ENCODE peak calls at places on chromosome 21, in nine cellular contexts. One of them, this sample, is unnamed.

GRCh38 chr21:33578214-33578613 is 10.3 kb downstream of the DONSON start:
- DNase-seq in fibroblast of villous mesenchyme: peak
- DNase-seq in body of pancreas: no peak
- DNase-seq in nephron progenitor cell: no peak
- DNase-seq in uterus: no peak
- DNase-seq in psoas muscle: no peak
- DNase-seq in endothelial cell of umbilical vein: no peak
- DNase-seq in heart right ventricle: no peak
- DNase-seq in GM12865: no peak
- DNase-seq in this sample: no peak

GRCh38 chr21:41561701-41562100 is 53.7 kb upstream of the TMPRSS2 start:
- DNase-seq in fibroblast of villous mesenchyme: no peak
- DNase-seq in body of pancreas: no peak
- DNase-seq in nephron progenitor cell: no peak
- DNase-seq in uterus: no peak
- DNase-seq in psoas muscle: no peak
- DNase-seq in endothelial cell of umbilical vein: no peak
- DNase-seq in heart right ventricle: no peak
- DNase-seq in GM12865: no peak
- DNase-seq in this sample: no peak

GRCh38 chr21:34775793-34776192 is 107.0 kb downstream of the CLIC6 start:
- DNase-seq in fibroblast of villous mesenchyme: no peak
- DNase-seq in body of pancreas: no peak
- DNase-seq in nephron progenitor cell: no peak
- DNase-seq in uterus: no peak
- DNase-seq in psoas muscle: no peak
- DNase-seq in endothelial cell of umbilical vein: no peak
- DNase-seq in heart right ventricle: no peak
- DNase-seq in GM12865: no peak
- DNase-seq in this sample: no peak

GRCh38 chr21:35324372-35325220 is 275.5 kb upstream of the RUNX1 start:
- DNase-seq in fibroblast of villous mesenchyme: peak
- DNase-seq in body of pancreas: no peak
- DNase-seq in nephron progenitor cell: no peak
- DNase-seq in uterus: no peak
- DNase-seq in psoas muscle: no peak
- DNase-seq in endothelial cell of umbilical vein: no peak
- DNase-seq in heart right ventricle: no peak
- DNase-seq in GM12865: no peak
- DNase-seq in this sample: no peak

GRCh38 chr21:42250422-42251403 is 31.8 kb downstream of the ABCG1 start:
- DNase-seq in fibroblast of villous mesenchyme: no peak
- DNase-seq in body of pancreas: no peak
- DNase-seq in nephron progenitor cell: no peak
- DNase-seq in uterus: no peak
- DNase-seq in psoas muscle: no peak
- DNase-seq in endothelial cell of umbilical vein: no peak
- DNase-seq in heart right ventricle: no peak
- DNase-seq in GM12865: no peak
- DNase-seq in this sample: no peak

GRCh38 chr21:16193758-16194606 is 464.2 kb downstream of the USP25 start:
- DNase-seq in fibroblast of villous mesenchyme: peak
- DNase-seq in body of pancreas: peak
- DNase-seq in nephron progenitor cell: peak
- DNase-seq in uterus: peak
- DNase-seq in psoas muscle: peak
- DNase-seq in endothelial cell of umbilical vein: peak
- DNase-seq in heart right ventricle: peak
- DNase-seq in GM12865: peak
- DNase-seq in this sample: peak

GRCh38 chr21:34135330-34135729 is 62.0 kb downstream of the MRPS6 start:
- DNase-seq in fibroblast of villous mesenchyme: no peak
- DNase-seq in body of pancreas: no peak
- DNase-seq in nephron progenitor cell: no peak
- DNase-seq in uterus: no peak
- DNase-seq in psoas muscle: no peak
- DNase-seq in endothelial cell of umbilical vein: no peak
- DNase-seq in heart right ventricle: no peak
- DNase-seq in GM12865: no peak
- DNase-seq in this sample: no peak

GRCh38 chr21:15224346-15225086 is 159.7 kb upstream of the NRIP1 start:
- DNase-seq in fibroblast of villous mesenchyme: peak
- DNase-seq in body of pancreas: no peak
- DNase-seq in nephron progenitor cell: no peak
- DNase-seq in uterus: no peak
- DNase-seq in psoas muscle: no peak
- DNase-seq in endothelial cell of umbilical vein: no peak
- DNase-seq in heart right ventricle: no peak
- DNase-seq in GM12865: no peak
- DNase-seq in this sample: no peak

GRCh38 chr21:24042687-24043086 is 1564.6 kb downstream of the MRPL39 start:
- DNase-seq in fibroblast of villous mesenchyme: no peak
- DNase-seq in body of pancreas: no peak
- DNase-seq in nephron progenitor cell: no peak
- DNase-seq in uterus: no peak
- DNase-seq in psoas muscle: no peak
- DNase-seq in endothelial cell of umbilical vein: no peak
- DNase-seq in heart right ventricle: no peak
- DNase-seq in GM12865: no peak
- DNase-seq in this sample: no peak

GRCh38 chr21:35217504-35218060 is 168.5 kb upstream of the RUNX1 start:
- DNase-seq in fibroblast of villous mesenchyme: peak
- DNase-seq in body of pancreas: no peak
- DNase-seq in nephron progenitor cell: no peak
- DNase-seq in uterus: no peak
- DNase-seq in psoas muscle: no peak
- DNase-seq in endothelial cell of umbilical vein: no peak
- DNase-seq in heart right ventricle: no peak
- DNase-seq in GM12865: no peak
- DNase-seq in this sample: no peak

GRCh38 chr21:38905328-38905727 is 99.6 kb downstream of the ETS2 start:
- DNase-seq in fibroblast of villous mesenchyme: no peak
- DNase-seq in body of pancreas: no peak
- DNase-seq in nephron progenitor cell: no peak
- DNase-seq in uterus: no peak
- DNase-seq in psoas muscle: no peak
- DNase-seq in endothelial cell of umbilical vein: no peak
- DNase-seq in heart right ventricle: no peak
- DNase-seq in GM12865: no peak
- DNase-seq in this sample: no peak

GRCh38 chr21:14070968-14071367 is 139.8 kb downstream of the LIPI start:
- DNase-seq in fibroblast of villous mesenchyme: no peak
- DNase-seq in body of pancreas: no peak
- DNase-seq in nephron progenitor cell: no peak
- DNase-seq in uterus: no peak
- DNase-seq in psoas muscle: no peak
- DNase-seq in endothelial cell of umbilical vein: no peak
- DNase-seq in heart right ventricle: no peak
- DNase-seq in GM12865: no peak
- DNase-seq in this sample: no peak

GRCh38 chr21:41953249-41953830 is 478 bp downstream of the C2CD2 start:
- DNase-seq in fibroblast of villous mesenchyme: no peak
- DNase-seq in body of pancreas: peak
- DNase-seq in nephron progenitor cell: peak
- DNase-seq in uterus: peak
- DNase-seq in psoas muscle: peak
- DNase-seq in endothelial cell of umbilical vein: no peak
- DNase-seq in heart right ventricle: peak
- DNase-seq in GM12865: no peak
- DNase-seq in this sample: no peak

GRCh38 chr21:26732442-26733221 is 112.6 kb downstream of the ADAMTS1 start:
- DNase-seq in fibroblast of villous mesenchyme: peak
- DNase-seq in body of pancreas: peak
- DNase-seq in nephron progenitor cell: peak
- DNase-seq in uterus: peak
- DNase-seq in psoas muscle: peak
- DNase-seq in endothelial cell of umbilical vein: peak
- DNase-seq in heart right ventricle: peak
- DNase-seq in GM12865: peak
- DNase-seq in this sample: peak

GRCh38 chr21:35139382-35139715 is 90.2 kb upstream of the RUNX1 start:
- DNase-seq in fibroblast of villous mesenchyme: no peak
- DNase-seq in body of pancreas: no peak
- DNase-seq in nephron progenitor cell: no peak
- DNase-seq in uterus: no peak
- DNase-seq in psoas muscle: no peak
- DNase-seq in endothelial cell of umbilical vein: no peak
- DNase-seq in heart right ventricle: no peak
- DNase-seq in GM12865: no peak
- DNase-seq in this sample: no peak

GRCh38 chr21:28538987-28539622 is 453.6 kb downstream of the LTN1 start:
- DNase-seq in fibroblast of villous mesenchyme: peak
- DNase-seq in body of pancreas: no peak
- DNase-seq in nephron progenitor cell: no peak
- DNase-seq in uterus: no peak
- DNase-seq in psoas muscle: no peak
- DNase-seq in endothelial cell of umbilical vein: peak
- DNase-seq in heart right ventricle: no peak
- DNase-seq in GM12865: no peak
- DNase-seq in this sample: no peak

GRCh38 chr21:21148009-21148408 is 149.8 kb downstream of the NCAM2 start:
- DNase-seq in fibroblast of villous mesenchyme: no peak
- DNase-seq in body of pancreas: no peak
- DNase-seq in nephron progenitor cell: no peak
- DNase-seq in uterus: no peak
- DNase-seq in psoas muscle: no peak
- DNase-seq in endothelial cell of umbilical vein: no peak
- DNase-seq in heart right ventricle: no peak
- DNase-seq in GM12865: no peak
- DNase-seq in this sample: no peak

GRCh38 chr21:17514124-17514481 is 1.3 kb downstream of the CXADR start:
- DNase-seq in fibroblast of villous mesenchyme: no peak
- DNase-seq in body of pancreas: no peak
- DNase-seq in nephron progenitor cell: no peak
- DNase-seq in uterus: no peak
- DNase-seq in psoas muscle: no peak
- DNase-seq in endothelial cell of umbilical vein: peak
- DNase-seq in heart right ventricle: no peak
- DNase-seq in GM12865: no peak
- DNase-seq in this sample: no peak

GRCh38 chr21:31798842-31799691 is 67.1 kb upstream of the SCAF4 start:
- DNase-seq in fibroblast of villous mesenchyme: no peak
- DNase-seq in body of pancreas: no peak
- DNase-seq in nephron progenitor cell: no peak
- DNase-seq in uterus: no peak
- DNase-seq in psoas muscle: no peak
- DNase-seq in endothelial cell of umbilical vein: no peak
- DNase-seq in heart right ventricle: no peak
- DNase-seq in GM12865: no peak
- DNase-seq in this sample: no peak

DNA sequence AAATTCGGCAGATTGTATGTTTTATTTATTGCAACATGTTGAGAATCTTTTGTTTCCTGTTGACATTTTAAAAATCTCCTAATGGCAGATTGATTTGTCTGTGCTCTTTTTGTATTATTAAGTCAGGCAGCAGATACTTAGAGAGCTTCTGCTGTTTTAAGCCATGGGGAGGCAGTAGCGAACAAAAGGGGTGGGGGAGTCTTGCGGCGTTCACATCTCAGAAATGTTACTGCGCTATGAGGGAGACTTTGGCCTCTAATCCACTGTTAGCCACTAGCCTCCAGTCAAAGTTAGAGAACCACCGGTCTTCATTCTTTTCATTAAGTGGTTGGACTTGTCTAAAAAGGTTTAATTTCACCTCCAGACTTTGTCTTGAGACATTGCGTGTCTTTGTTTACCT is 93.6 kb downstream of the DYRK1A start:
- DNase-seq in fibroblast of villous mesenchyme: no peak
- DNase-seq in body of pancreas: no peak
- DNase-seq in nephron progenitor cell: no peak
- DNase-seq in uterus: no peak
- DNase-seq in psoas muscle: no peak
- DNase-seq in endothelial cell of umbilical vein: no peak
- DNase-seq in heart right ventricle: no peak
- DNase-seq in GM12865: no peak
- DNase-seq in this sample: no peak
- TF ChIP-seq CTCF in fibroblast of villous mesenchyme: no peak
- TF ChIP-seq CTCF in body of pancreas: no peak
- TF ChIP-seq CTCF in nephron progenitor cell: peak
- TF ChIP-seq CTCF in uterus: no peak
- TF ChIP-seq CTCF in psoas muscle: no peak
- TF ChIP-seq CTCF in endothelial cell of umbilical vein: no peak
- TF ChIP-seq CTCF in heart right ventricle: no peak
- TF ChIP-seq CTCF in GM12865: no peak
- TF ChIP-seq CTCF in this sample: no peak

DNA sequence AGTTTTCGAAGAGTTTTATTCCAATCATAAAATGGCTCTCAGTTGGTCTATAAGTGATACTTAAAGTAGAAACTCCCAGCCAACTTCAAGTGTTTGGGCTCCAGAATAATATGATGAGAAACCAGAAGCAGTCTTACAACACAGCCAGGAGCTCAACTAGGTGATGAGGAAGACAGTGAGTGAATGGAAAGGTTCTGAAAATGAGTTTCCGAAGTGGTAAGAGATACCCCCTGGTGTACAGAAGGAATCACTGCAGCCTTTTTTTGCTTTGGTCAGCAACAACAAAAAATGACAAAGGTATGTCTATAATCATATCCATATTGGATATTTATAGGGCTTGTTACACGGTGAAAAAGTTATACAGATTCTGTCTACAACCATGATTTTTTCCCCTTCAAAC is 16.5 kb downstream of the KRTAP19-1 start:
- DNase-seq in fibroblast of villous mesenchyme: no peak
- DNase-seq in body of pancreas: no peak
- DNase-seq in nephron progenitor cell: no peak
- DNase-seq in uterus: no peak
- DNase-seq in psoas muscle: no peak
- DNase-seq in endothelial cell of umbilical vein: no peak
- DNase-seq in heart right ventricle: no peak
- DNase-seq in GM12865: peak
- DNase-seq in this sample: no peak
- TF ChIP-seq CTCF in fibroblast of villous mesenchyme: no peak
- TF ChIP-seq CTCF in body of pancreas: no peak
- TF ChIP-seq CTCF in nephron progenitor cell: peak
- TF ChIP-seq CTCF in uterus: no peak
- TF ChIP-seq CTCF in psoas muscle: no peak
- TF ChIP-seq CTCF in endothelial cell of umbilical vein: no peak
- TF ChIP-seq CTCF in heart right ventricle: peak
- TF ChIP-seq CTCF in GM12865: peak
- TF ChIP-seq CTCF in this sample: peak

GRCh38 chr21:46092811-46093667 is 4.9 kb upstream of the COL6A2 start:
- DNase-seq in fibroblast of villous mesenchyme: no peak
- DNase-seq in body of pancreas: no peak
- DNase-seq in nephron progenitor cell: no peak
- DNase-seq in uterus: peak
- DNase-seq in psoas muscle: no peak
- DNase-seq in endothelial cell of umbilical vein: no peak
- DNase-seq in heart right ventricle: no peak
- DNase-seq in GM12865: no peak
- DNase-seq in this sample: no peak
- TF ChIP-seq CTCF in fibroblast of villous mesenchyme: peak
- TF ChIP-seq CTCF in body of pancreas: no peak
- TF ChIP-seq CTCF in nephron progenitor cell: no peak
- TF ChIP-seq CTCF in uterus: no peak
- TF ChIP-seq CTCF in psoas muscle: no peak
- TF ChIP-seq CTCF in endothelial cell of umbilical vein: no peak
- TF ChIP-seq CTCF in heart right ventricle: no peak
- TF ChIP-seq CTCF in GM12865: no peak
- TF ChIP-seq CTCF in this sample: no peak

DNA sequence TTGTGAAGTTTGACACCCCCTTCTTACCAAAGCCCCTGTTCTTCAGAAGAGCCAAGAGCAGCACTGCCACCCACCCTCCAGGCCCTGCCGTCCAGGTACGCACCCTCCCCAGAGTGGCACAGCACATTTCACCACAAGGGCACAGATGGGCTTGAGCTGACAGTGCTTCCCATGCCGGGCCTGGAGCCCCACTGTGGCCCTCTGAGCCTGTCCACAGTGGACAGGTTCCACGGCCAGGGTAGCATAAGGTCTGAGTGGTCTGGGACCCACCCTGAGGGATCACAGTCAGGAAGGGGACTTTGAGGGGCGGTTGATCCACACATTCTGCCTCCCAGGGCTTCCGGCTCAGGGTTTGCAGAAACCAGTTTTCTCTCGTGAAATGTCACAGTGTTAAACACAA is 28.6 kb upstream of the PDXK start:
- DNase-seq in fibroblast of villous mesenchyme: no peak
- DNase-seq in body of pancreas: no peak
- DNase-seq in nephron progenitor cell: no peak
- DNase-seq in uterus: no peak
- DNase-seq in psoas muscle: no peak
- DNase-seq in endothelial cell of umbilical vein: no peak
- DNase-seq in heart right ventricle: no peak
- DNase-seq in GM12865: no peak
- DNase-seq in this sample: no peak
- TF ChIP-seq CTCF in fibroblast of villous mesenchyme: no peak
- TF ChIP-seq CTCF in body of pancreas: no peak
- TF ChIP-seq CTCF in nephron progenitor cell: no peak
- TF ChIP-seq CTCF in uterus: no peak
- TF ChIP-seq CTCF in psoas muscle: no peak
- TF ChIP-seq CTCF in endothelial cell of umbilical vein: no peak
- TF ChIP-seq CTCF in heart right ventricle: no peak
- TF ChIP-seq CTCF in GM12865: no peak
- TF ChIP-seq CTCF in this sample: no peak

This sample was measured in dorsolateral prefrontal cortex.